ENCODE peak calls at places on chromosomes 5 and 9, in seven cellular contexts. Y is esophagus squamous epithelium, U is A549, R is gastrocnemius medialis, L is uterus, K is K562, O is transverse colon. W is an unnamed sample.

GRCh38 chr9:138025417-138025816 is 147.8 kb downstream of the CACNA1B start:
- DNase-seq in Y (no peak), R (no peak), U (no peak), K (no peak), O (no peak), L (no peak), W (no peak)

GRCh38 chr5:127870914-127871313 is 167.7 kb downstream of the CCDC192 start:
- DNase-seq in K (no peak), L (peak; percentile 30), Y (no peak), U (no peak), R (peak; percentile 56), O (peak; percentile 56), W (peak; percentile 83)

GRCh38 chr5:148805323-148806290 is 20.8 kb upstream of the ADRB2 start:
- DNase-seq in L (no peak), O (no peak), U (no peak), K (peak; percentile 52), R (no peak), Y (no peak), W (peak; percentile 81)

GRCh38 chr5:73321757-73322452 is 126.7 kb downstream of the FOXD1 start:
- DNase-seq in Y (no peak), L (no peak), K (no peak), R (no peak), O (no peak), U (peak; percentile 22), W (no peak)

GRCh38 chr5:126098330-126099017 is 324.7 kb upstream of the GRAMD2B start:
- DNase-seq in R (no peak), U (no peak), K (no peak), Y (no peak), O (no peak), L (no peak), W (no peak)

GRCh38 chr5:168843277-168843997 is 264.3 kb upstream of the PANK3 start:
- DNase-seq in Y (no peak), U (no peak), L (no peak), K (no peak), O (no peak), R (no peak), W (no peak)

GRCh38 chr9:134243778-134244467 is 79.6 kb upstream of the RNU6ATAC start:
- DNase-seq in K (no peak), O (peak; percentile 50), Y (no peak), U (no peak), R (peak; percentile 59), L (no peak), W (no peak)

GRCh38 chr5:59709346-59709821 is 184.1 kb downstream of the PDE4D start:
- DNase-seq in Y (no peak), U (no peak), L (no peak), K (no peak), R (no peak), O (no peak), W (no peak)

GRCh38 chr5:112931473-112931872 is 9.4 kb upstream of the REEP5 start:
- DNase-seq in O (no peak), L (no peak), K (no peak), U (no peak), R (no peak), Y (no peak), W (no peak)

GRCh38 chr9:114373960-114374730 is 13.6 kb downstream of the AKNA start:
- DNase-seq in O (no peak), L (no peak), K (no peak), Y (no peak), U (no peak), R (no peak), W (no peak)

GRCh38 chr9:134177624-134178393 is 13.4 kb upstream of the RNU6ATAC start:
- DNase-seq in Y (no peak), U (no peak), K (no peak), L (peak; percentile 12), R (peak; percentile 13), O (no peak), W (peak; percentile 53)

GRCh38 chr5:159094745-159095144 is 5.0 kb downstream of the EBF1 start:
- DNase-seq in O (peak; percentile 44), K (peak; percentile 62), U (peak; percentile 73), L (peak; percentile 89), R (peak; percentile 69), Y (no peak), W (peak; percentile 87)

GRCh38 chr5:59592101-59592500 is 301.4 kb downstream of the PDE4D start:
- DNase-seq in Y (no peak), U (no peak), R (peak; percentile 29), O (no peak), L (no peak), K (no peak), W (no peak)

GRCh38 chr9:91045036-91045435 is 243.4 kb downstream of the SYK start:
- DNase-seq in Y (no peak), U (no peak), K (no peak), L (no peak), R (no peak), O (no peak), W (no peak)

GRCh38 chr5:122882836-122883235 is 37.4 kb downstream of the SNX24 start:
- DNase-seq in K (no peak), R (no peak), O (no peak), L (no peak), U (no peak), Y (no peak), W (no peak)

GRCh38 chr9:105242557-105242956 is 1.9 kb upstream of the SLC44A1 start:
- DNase-seq in K (no peak), Y (no peak), R (no peak), U (no peak), L (no peak), O (no peak), W (no peak)

GRCh38 chr5:135477594-135477993 is 25.4 kb upstream of the TIFAB start:
- DNase-seq in Y (no peak), O (no peak), U (no peak), K (no peak), L (no peak), R (no peak), W (no peak)

GRCh38 chr5:125011014-125011413 is 264.6 kb upstream of the ZNF608 start:
- DNase-seq in K (no peak), R (no peak), L (no peak), O (no peak), U (no peak), Y (no peak), W (no peak)

GRCh38 chr9:71285191-71285656 is 163.8 kb upstream of the TRPM3 start:
- DNase-seq in U (peak; percentile 23), O (peak; percentile 11), R (no peak), K (peak; percentile 27), L (no peak), Y (no peak), W (peak; percentile 17)

GRCh38 chr9:96383165-96383939 is at the start of gene SLC35D2:
- DNase-seq in Y (no peak), U (peak; percentile 67), R (peak; percentile 22), L (peak; percentile 47), K (peak; percentile 72), O (peak; percentile 87), W (peak; percentile 75)
- TF ChIP-seq POLR2A in Y (no peak), U (no peak), R (peak; percentile 19), L (peak; percentile 44), K (no peak), O (peak; percentile 60), W (peak; percentile 39)

GRCh38 chr9:750264-750967 is 91.1 kb upstream of the DMRT1 start:
- DNase-seq in L (no peak), K (no peak), R (peak; percentile 56), U (no peak), O (peak; percentile 38), Y (no peak), W (no peak)

GRCh38 chr9:746661-747434 is 94.6 kb upstream of the DMRT1 start:
- DNase-seq in O (no peak), R (no peak), U (no peak), Y (no peak), K (no peak), L (no peak), W (no peak)

GRCh38 chr9:747567-747966 is 93.9 kb upstream of the DMRT1 start:
- DNase-seq in O (no peak), U (no peak), K (no peak), R (no peak), Y (no peak), L (no peak), W (no peak)

GRCh38 chr9:749712-750111 is 91.8 kb upstream of the DMRT1 start:
- DNase-seq in L (no peak), U (no peak), O (peak; percentile 45), Y (no peak), K (no peak), R (no peak), W (no peak)

DNA sequence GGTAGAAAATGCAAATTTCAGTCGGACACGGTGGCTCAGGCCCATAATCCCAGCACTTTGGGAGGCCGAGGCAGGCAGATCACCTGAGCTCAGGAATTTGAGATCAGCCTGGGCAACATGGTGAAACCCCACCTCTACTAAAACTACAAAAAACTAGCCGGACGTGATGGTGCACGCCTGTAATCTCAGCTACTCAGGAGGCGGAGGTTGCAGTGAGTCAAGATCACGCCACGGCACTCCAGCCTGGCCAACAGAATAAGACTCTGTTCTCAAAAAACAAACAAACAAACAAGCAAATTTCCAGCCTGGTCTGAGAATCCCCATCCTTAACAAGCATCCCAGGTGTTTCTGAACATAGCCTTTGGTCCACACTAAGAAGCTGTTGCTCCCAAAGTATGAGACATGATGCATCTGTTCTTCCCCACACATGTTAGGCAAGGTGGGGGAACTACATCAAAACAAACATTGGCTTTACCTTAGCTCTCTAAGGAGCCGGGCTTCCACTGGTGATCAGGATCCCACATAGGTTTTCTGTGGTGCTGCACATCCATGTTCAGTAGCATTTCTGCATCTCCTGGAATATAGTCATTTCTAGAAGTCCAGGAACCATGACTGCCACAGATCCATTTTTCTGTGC is 92.5 kb upstream of the DMRT1 start:
- DNase-seq in Y (no peak), L (no peak), U (no peak), O (no peak), K (no peak), R (no peak), W (no peak)
- TF ChIP-seq CTCF in Y (no peak), L (no peak), U (no peak), O (no peak), K (no peak), R (no peak), W (no peak)

GRCh38 chr5:150081541-150082283 is 4.6 kb downstream of the CSF1R start:
- DNase-seq in O (peak; percentile 53), L (peak; percentile 11), Y (no peak), U (no peak), R (peak; percentile 57), K (no peak), W (peak; percentile 85)
- TF ChIP-seq POLR2A in O (peak; percentile 28), L (no peak), Y (no peak), U (no peak), R (no peak), K (no peak), W (no peak)

GRCh38 chr9:131276891-131277672 is 772 bp upstream of the FAM78A start:
- DNase-seq in U (no peak), O (no peak), R (no peak), K (peak; percentile 99), Y (no peak), L (no peak), W (peak; percentile 59)
- TF ChIP-seq CTCF in U (peak; percentile 9), O (no peak), R (no peak), K (no peak), Y (no peak), L (no peak), W (no peak)